ENCODE peak calls at places on chromosomes 2 and 18, in nine cellular contexts. W is KG1, G is tibial artery, L is GM13976, U is cardiac fibroblast, Z is HepG2, X is T-helper 2 cell, M is T follicular helper cell, A is NCI-H1092 treated with DMSO at 0.1 percent for 48 hours. V is an unnamed sample.

GRCh38 chr2:9613291-9613690 is 17.5 kb downstream of the YWHAQ start:
- DNase-seq in W (no peak), G (no peak), L (no peak), U (peak; percentile 73), Z (no peak), X (no peak), M (no peak), A (no peak), V (no peak)

GRCh38 chr2:11744631-11745394 is 1.6 kb upstream of the LPIN1 start:
- DNase-seq in W (no peak), G (no peak), L (no peak), U (peak; percentile 59), Z (peak; percentile 79), X (no peak), M (no peak), A (peak; percentile 28), V (no peak)

GRCh38 chr18:34121157-34121807 is 103.4 kb downstream of the NOL4 start:
- DNase-seq in W (no peak), G (no peak), L (no peak), U (peak; percentile 16), Z (peak; percentile 44), X (no peak), M (no peak), A (peak; percentile 30), V (no peak)

GRCh38 chr2:202491514-202491913 is 115.4 kb downstream of the BMPR2 start:
- DNase-seq in W (no peak), G (no peak), L (no peak), U (no peak), Z (peak; percentile 15), X (no peak), M (no peak), A (no peak), V (no peak)

GRCh38 chr2:159736048-159736447 is 23.7 kb downstream of the MARCHF7 start:
- DNase-seq in W (no peak), G (no peak), L (no peak), U (peak; percentile 29), Z (no peak), X (no peak), M (no peak), A (no peak), V (no peak)

GRCh38 chr2:151156431-151156830 is 105.2 kb downstream of the RBM43 start:
- DNase-seq in W (no peak), G (no peak), L (no peak), U (peak; percentile 7), Z (no peak), X (no peak), M (no peak), A (no peak), V (no peak)

GRCh38 chr2:49619804-49620203 is 465.5 kb upstream of the FSHR start:
- DNase-seq in W (no peak), G (no peak), L (no peak), U (no peak), Z (peak; percentile 18), X (no peak), M (no peak), A (peak; percentile 14), V (no peak)

GRCh38 chr2:235552671-235553070 is 58.8 kb downstream of the AGAP1 start:
- DNase-seq in W (no peak), G (no peak), L (no peak), U (no peak), Z (no peak), X (no peak), M (no peak), A (no peak), V (no peak)

GRCh38 chr2:225002039-225002655 is 40.1 kb downstream of the DOCK10 start:
- DNase-seq in W (peak; percentile 42), G (peak; percentile 41), L (peak; percentile 44), U (peak; percentile 88), Z (peak; percentile 54), X (peak; percentile 32), M (peak; percentile 49), A (peak; percentile 64), V (peak; percentile 33)

GRCh38 chr2:124649001-124649400 is 623.9 kb downstream of the CNTNAP5 start:
- DNase-seq in W (no peak), G (no peak), L (no peak), U (no peak), Z (no peak), X (no peak), M (no peak), A (no peak), V (no peak)

GRCh38 chr2:133333189-133333588 is 235.1 kb downstream of the NCKAP5 start:
- DNase-seq in W (no peak), G (no peak), L (no peak), U (no peak), Z (no peak), X (no peak), M (no peak), A (no peak), V (no peak)

GRCh38 chr18:79748321-79749157 is 49.2 kb upstream of the KCNG2 start:
- DNase-seq in W (no peak), G (no peak), L (no peak), U (no peak), Z (no peak), X (no peak), M (no peak), A (no peak), V (no peak)

GRCh38 chr2:80322958-80323357 is 18.4 kb upstream of the LRRTM1 start:
- DNase-seq in W (no peak), G (no peak), L (peak; percentile 6), U (no peak), Z (no peak), X (no peak), M (no peak), A (no peak), V (no peak)